ENCODE peak calls at places on chromosome 12, in nine cellular contexts. R, Q, B, G, W, T, A, K and Y are unnamed samples.

GRCh38 chr12:71755146-71755892 is 656 bp downstream of the RAB21 start:
- DNase-seq in Q (peak; percentile 32), B (peak; percentile 7), G (peak; percentile 49), R (peak; percentile 64), A (no peak), W (peak; percentile 79), T (peak; percentile 28), K (peak; percentile 62), Y (peak; percentile 18)

GRCh38 chr12:57110189-57111045 is 745 bp downstream of the STAT6 start:
- DNase-seq in Q (no peak), A (no peak), W (peak; percentile 72), G (peak; percentile 90), R (peak; percentile 59), T (no peak), B (peak; percentile 61), K (peak; percentile 83), Y (peak; percentile 77)

GRCh38 chr12:94938583-94938982 is 64.9 kb downstream of the NDUFA12 start:
- DNase-seq in T (no peak), R (no peak), A (no peak), W (no peak), Q (no peak), B (no peak), G (no peak), K (no peak), Y (no peak)

GRCh38 chr12:127496255-127496654 is 770.7 kb upstream of the TMEM132C start:
- DNase-seq in W (no peak), A (no peak), Q (peak; percentile 15), G (no peak), T (no peak), R (no peak), K (no peak), B (no peak), Y (no peak)

GRCh38 chr12:121858662-121859572 is at the start of gene HPD:
- DNase-seq in T (no peak), R (no peak), W (no peak), A (no peak), K (peak; percentile 92), G (peak; percentile 92), B (no peak), Q (no peak), Y (peak; percentile 91)

GRCh38 chr12:14278294-14278953 is 87.1 kb upstream of the ATF7IP start:
- DNase-seq in A (no peak), W (no peak), R (no peak), G (no peak), T (no peak), Q (no peak), B (no peak), K (no peak), Y (no peak)

GRCh38 chr12:70052931-70053497 is 190.2 kb upstream of the CNOT2 start:
- DNase-seq in Q (peak; percentile 60), T (no peak), K (no peak), R (peak; percentile 81), G (no peak), B (no peak), A (no peak), W (no peak), Y (peak; percentile 84)

GRCh38 chr12:98352218-98352811 is 163.1 kb upstream of the TMPO start:
- DNase-seq in G (no peak), Q (no peak), R (no peak), B (no peak), W (no peak), K (no peak), T (no peak), A (no peak), Y (peak; percentile 10)

GRCh38 chr12:127162307-127162706 is 1104.7 kb upstream of the TMEM132C start:
- DNase-seq in T (no peak), B (no peak), W (no peak), G (no peak), Q (no peak), A (no peak), R (no peak), K (no peak), Y (no peak)